ENCODE peak calls at places on chromosome 12, in six cellular contexts. K is GM23338, Z is WTC11, J is GM12878, M is K562, C is H1. G is an unnamed sample.

GRCh38 chr12:12010277-12011031 is 60.3 kb upstream of the BCL2L14 start:
- DNase-seq in K (no peak), Z (no peak), J (peak; percentile 94), M (no peak), C (no peak), G (no peak)

GRCh38 chr12:120104924-120105323 is 11.6 kb downstream of the RAB35 start:
- DNase-seq in K (no peak), Z (no peak), J (no peak), M (no peak), C (no peak), G (no peak)

GRCh38 chr12:49647280-49647679 is 23.9 kb downstream of the PRPF40B start:
- DNase-seq in K (no peak), Z (no peak), J (no peak), M (no peak), C (no peak), G (no peak)

GRCh38 chr12:12719496-12719895 is 2.3 kb downstream of the CDKN1B start:
- DNase-seq in K (no peak), Z (no peak), J (peak; percentile 57), M (no peak), C (no peak), G (no peak)

GRCh38 chr12:121908702-121909101 is 9.7 kb upstream of the CFAP251 start:
- DNase-seq in K (no peak), Z (no peak), J (no peak), M (no peak), C (no peak), G (no peak)

GRCh38 chr12:44000309-44000952 is 164.6 kb downstream of the TMEM117 start:
- DNase-seq in K (peak; percentile 89), Z (peak; percentile 67), J (no peak), M (peak; percentile 24), C (peak; percentile 58), G (peak; percentile 81)

GRCh38 chr12:27201169-27201568 is 42.9 kb upstream of the STK38L start:
- DNase-seq in K (no peak), Z (no peak), J (no peak), M (no peak), C (no peak), G (no peak)

GRCh38 chr12:46300906-46301305 is 32.1 kb upstream of the SLC38A1 start:
- DNase-seq in K (no peak), Z (no peak), J (no peak), M (no peak), C (no peak), G (no peak)

GRCh38 chr12:104684884-104685283 is 228.1 kb downstream of the CHST11 start:
- DNase-seq in K (no peak), Z (no peak), J (no peak), M (no peak), C (no peak), G (no peak)

GRCh38 chr12:22856120-22856699 is 231.2 kb downstream of the ETNK1 start:
- DNase-seq in K (peak; percentile 67), Z (no peak), J (no peak), M (peak; percentile 12), C (no peak), G (peak; percentile 20)

GRCh38 chr12:121657305-121658008 is 12.0 kb downstream of the MORN3 start:
- DNase-seq in K (no peak), Z (no peak), J (no peak), M (peak; percentile 5), C (no peak), G (no peak)

GRCh38 chr12:112716099-112717093 is 75.2 kb upstream of the RPH3A start:
- DNase-seq in K (peak; percentile 78), Z (peak; percentile 28), J (no peak), M (peak; percentile 48), C (peak; percentile 60), G (no peak)

GRCh38 chr12:45336762-45337596 is 121.1 kb downstream of the ANO6 start:
- DNase-seq in K (no peak), Z (no peak), J (no peak), M (no peak), C (no peak), G (no peak)

GRCh38 chr12:65742481-65742971 is 81.8 kb upstream of the HMGA2 start:
- DNase-seq in K (peak; percentile 70), Z (peak; percentile 33), J (no peak), M (no peak), C (no peak), G (no peak)

GRCh38 chr12:124660846-124661245 is 93.4 kb upstream of the NCOR2 start:
- DNase-seq in K (no peak), Z (no peak), J (no peak), M (no peak), C (no peak), G (no peak)

GRCh38 chr12:115102450-115102849 is 418.5 kb upstream of the TBX3 start:
- DNase-seq in K (no peak), Z (no peak), J (no peak), M (peak; percentile 8), C (no peak), G (no peak)

GRCh38 chr12:104165801-104166200 is 27.8 kb upstream of the NFYB start:
- DNase-seq in K (no peak), Z (no peak), J (no peak), M (no peak), C (no peak), G (no peak)

GRCh38 chr12:47824198-47824597 is 4.5 kb upstream of the HDAC7 start:
- DNase-seq in K (no peak), Z (no peak), J (no peak), M (no peak), C (no peak), G (no peak)

GRCh38 chr12:101628669-101629068 is 33.9 kb downstream of the MYBPC1 start:
- DNase-seq in K (no peak), Z (no peak), J (no peak), M (no peak), C (no peak), G (no peak)

DNA sequence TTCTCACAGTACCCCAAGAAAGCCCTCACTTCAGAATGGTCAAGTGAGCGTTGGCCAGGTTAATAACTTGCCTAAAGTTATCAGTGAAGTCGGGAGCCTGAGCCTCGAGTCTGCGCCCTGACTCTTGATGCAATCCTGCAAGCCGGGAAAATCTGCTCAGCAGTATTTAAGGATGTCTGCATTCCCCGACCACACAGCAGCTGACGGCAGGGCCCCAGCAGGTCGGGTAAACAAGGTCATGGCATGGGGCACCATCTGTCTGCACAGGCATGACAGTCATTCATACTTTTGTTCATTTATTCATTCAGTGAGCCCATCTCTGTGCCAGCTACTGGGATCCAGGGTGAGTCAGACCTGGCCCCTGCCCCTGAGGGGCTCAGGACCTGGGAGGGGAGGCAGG is 11.1 kb downstream of the ABCB9 start:
- DNase-seq in K (no peak), Z (no peak), J (no peak), M (no peak), C (no peak), G (no peak)
- TF ChIP-seq CREB1 in K (no peak), Z (no peak), J (no peak), M (no peak), C (no peak), G (no peak)

GRCh38 chr12:51008329-51008728 is 17.9 kb downstream of the SLC11A2 start:
- DNase-seq in K (no peak), Z (no peak), J (no peak), M (no peak), C (no peak), G (no peak)

GRCh38 chr12:51005671-51006070 is 20.5 kb downstream of the SLC11A2 start:
- DNase-seq in K (peak; percentile 83), Z (no peak), J (no peak), M (no peak), C (no peak), G (no peak)

GRCh38 chr12:51011960-51012359 is 14.2 kb downstream of the SLC11A2 start:
- DNase-seq in K (no peak), Z (no peak), J (no peak), M (no peak), C (no peak), G (no peak)

GRCh38 chr12:51012570-51013236 is 13.5 kb downstream of the SLC11A2 start:
- DNase-seq in K (no peak), Z (no peak), J (no peak), M (no peak), C (no peak), G (no peak)

GRCh38 chr12:51009038-51009437 is 17.1 kb downstream of the SLC11A2 start:
- DNase-seq in K (no peak), Z (no peak), J (no peak), M (no peak), C (no peak), G (no peak)
- TF ChIP-seq CREB1 in K (no peak), Z (no peak), J (no peak), M (no peak), C (no peak), G (no peak)

GRCh38 chr12:56633465-56634241 is 3.5 kb upstream of the BAZ2A start:
- DNase-seq in K (no peak), Z (no peak), J (no peak), M (no peak), C (no peak), G (no peak)

GRCh38 chr12:56634837-56635538 is 4.9 kb upstream of the BAZ2A start:
- DNase-seq in K (peak; percentile 88), Z (peak; percentile 80), J (no peak), M (peak; percentile 76), C (peak; percentile 85), G (peak; percentile 75)

GRCh38 chr12:56632701-56633464 is 2.8 kb upstream of the BAZ2A start:
- DNase-seq in K (no peak), Z (no peak), J (no peak), M (no peak), C (peak; percentile 48), G (no peak)

GRCh38 chr12:56635539-56636117 is 5.5 kb upstream of the BAZ2A start:
- DNase-seq in K (peak; percentile 37), Z (peak; percentile 34), J (no peak), M (no peak), C (peak; percentile 76), G (no peak)

DNA sequence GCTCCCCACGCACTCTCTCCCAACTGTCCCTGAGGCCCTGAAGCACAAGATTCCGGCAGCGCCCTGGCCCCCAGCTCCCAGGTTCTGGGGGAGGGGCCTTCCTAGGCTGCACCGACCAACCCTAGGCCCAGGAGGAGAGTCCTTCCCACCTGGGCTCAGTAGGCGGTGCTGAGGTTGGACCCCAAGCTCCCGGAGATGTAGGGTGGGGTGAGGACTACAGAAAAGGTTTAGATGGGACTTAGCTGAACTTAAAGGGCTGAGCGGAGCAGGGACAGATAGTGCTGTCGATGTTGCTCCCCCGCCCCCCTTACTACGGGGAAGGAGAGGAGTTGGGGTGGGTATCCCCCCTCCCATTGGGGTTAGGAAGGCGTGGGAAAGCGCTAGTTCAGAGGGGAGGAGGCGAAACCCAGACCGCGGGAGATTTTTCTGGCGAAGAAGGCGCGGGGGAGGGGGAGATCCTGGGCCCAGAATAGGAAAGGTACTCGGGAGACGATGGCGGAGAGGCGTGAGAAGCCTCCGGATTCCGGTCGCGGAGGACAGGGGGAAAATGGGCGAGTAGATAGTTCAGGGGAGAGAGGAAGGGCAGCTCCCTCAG is 4.2 kb upstream of the BAZ2A start:
- DNase-seq in K (peak; percentile 95), Z (peak; percentile 82), J (no peak), M (peak; percentile 77), C (peak; percentile 86), G (peak; percentile 70)
- TF ChIP-seq CREB1 in K (no peak), Z (no peak), J (no peak), M (no peak), C (peak; percentile 29), G (no peak)

DNA sequence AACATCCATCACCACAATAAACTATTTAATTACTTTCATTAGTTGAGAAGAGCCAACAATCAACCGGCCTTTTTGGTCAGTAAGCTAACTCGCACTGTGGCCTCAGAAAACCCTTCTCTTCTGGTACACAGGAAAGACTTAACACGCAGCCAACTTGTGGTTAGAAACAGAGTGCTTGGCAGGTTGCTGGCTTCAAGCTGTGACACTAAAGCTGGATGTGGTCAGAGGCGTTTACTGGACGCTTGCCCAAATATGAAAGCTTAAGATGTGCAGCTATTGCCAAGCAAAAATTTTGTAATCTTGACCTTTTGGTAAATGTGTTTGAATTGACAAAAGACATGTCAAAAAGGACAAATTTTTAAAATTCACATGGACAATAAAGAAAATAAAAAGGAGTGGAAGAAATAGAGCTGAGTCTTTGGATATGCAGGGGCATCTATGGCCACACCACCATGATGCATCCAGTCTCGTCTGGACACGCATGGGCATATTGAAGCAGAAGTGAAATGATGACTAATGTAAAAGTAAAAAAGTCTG is 2.6 kb upstream of the KLRK1 start:
- DNase-seq in K (no peak), Z (no peak), J (peak; percentile 77), M (no peak), C (no peak), G (no peak)
- TF ChIP-seq CREB1 in K (no peak), Z (no peak), J (peak; percentile 43), M (no peak), C (no peak), G (no peak)

G was measured in HepG2.